ENCODE peak calls at places on chromosomes 7 and 10, in seven cellular contexts. L, I, F, O, A, N and R are unnamed samples.

GRCh38 chr10:129755075-129756020 is 208.7 kb downstream of the EBF3 start:
- DNase-seq in O (no peak), L (no peak), I (no peak), A (no peak), N (no peak), F (no peak), R (no peak)

GRCh38 chr7:45223728-45224630 is 66.4 kb downstream of the RAMP3 start:
- DNase-seq in F (no peak), A (no peak), I (no peak), N (no peak), O (no peak), L (no peak), R (no peak)

GRCh38 chr7:45001138-45001694 is 1.2 kb downstream of the CCM2 start:
- DNase-seq in A (peak), O (peak), I (no peak), F (no peak), L (no peak), N (no peak), R (peak)

GRCh38 chr10:3960496-3960895 is 175.5 kb upstream of the KLF6 start:
- DNase-seq in L (no peak), A (no peak), N (no peak), I (no peak), O (no peak), F (no peak), R (no peak)

GRCh38 chr7:1569016-1569415 is 816 bp downstream of the PSMG3 start:
- DNase-seq in A (peak), O (no peak), F (no peak), I (no peak), L (no peak), N (no peak), R (peak)

GRCh38 chr7:104931181-104931781 is 82.7 kb upstream of the KMT2E start:
- DNase-seq in L (no peak), N (no peak), F (no peak), A (no peak), I (no peak), O (no peak), R (no peak)

GRCh38 chr10:52668024-52668423 is 104.6 kb downstream of the MBL2 start:
- DNase-seq in A (no peak), O (no peak), L (no peak), N (no peak), F (no peak), I (no peak), R (no peak)

GRCh38 chr10:86803156-86803555 is 46.7 kb downstream of the BMPR1A start:
- DNase-seq in N (no peak), I (no peak), A (no peak), L (no peak), O (no peak), F (no peak), R (no peak)

GRCh38 chr10:117541405-117541908 is 1.1 kb upstream of the EMX2 start:
- DNase-seq in A (peak), F (no peak), I (no peak), O (no peak), N (peak), L (no peak), R (peak)

GRCh38 chr10:50395279-50395678 is 144.0 kb upstream of the ASAH2 start:
- DNase-seq in F (no peak), O (no peak), I (no peak), L (no peak), A (no peak), N (no peak), R (peak)

GRCh38 chr7:151388007-151388297 is 21.9 kb downstream of the WDR86 start:
- DNase-seq in I (no peak), L (no peak), O (no peak), A (no peak), N (no peak), F (no peak), R (no peak)

GRCh38 chr7:43454936-43455518 is 127.9 kb upstream of the STK17A start:
- DNase-seq in F (no peak), A (peak), I (no peak), L (no peak), O (no peak), N (no peak), R (peak)

GRCh38 chr10:122018951-122019413 is 30.0 kb downstream of the TACC2 start:
- DNase-seq in F (no peak), L (no peak), N (no peak), I (no peak), O (no peak), A (no peak), R (peak)